ENCODE peak calls at places on chromosomes 4 and X, in four cellular contexts. V is CD8-positive, alpha-beta T cell; P is MCF 10A; H is OCI-LY7. R is an unnamed sample.

GRCh38 chr4:63580796-63581475 is 828.3 kb downstream of the TECRL start:
- DNase-seq in V (no peak), P (no peak), H (no peak), R (no peak)

GRCh38 chr4:149706942-149707341 is 108.7 kb downstream of the IQCM start:
- DNase-seq in H (no peak), V (no peak), P (no peak), R (no peak)

GRCh38 chr4:152682143-152682542 is 2.3 kb upstream of the TMEM154 start:
- DNase-seq in V (no peak), P (no peak), H (no peak), R (no peak)

GRCh38 chr4:164876680-164877324 is at the start of gene APELA:
- DNase-seq in P (no peak), H (no peak), V (no peak), R (no peak)

GRCh38 chr4:38073596-38074234 is 113.5 kb downstream of the PTTG2 start:
- DNase-seq in V (no peak), P (no peak), H (no peak), R (no peak)

GRCh38 chr4:174377613-174378012 is 93.9 kb downstream of the CEP44 start:
- DNase-seq in P (no peak), H (no peak), V (no peak), R (no peak)

GRCh38 chr4:111266937-111267336 is 644.1 kb upstream of the PITX2 start:
- DNase-seq in V (no peak), H (no peak), P (no peak), R (no peak)

GRCh38 chr4:175871774-175872405 is 59.8 kb upstream of the GPM6A start:
- DNase-seq in H (no peak), V (no peak), P (peak), R (no peak)

GRCh38 chr4:80385397-80386280 is 50.1 kb downstream of the CFAP299 start:
- DNase-seq in H (no peak), V (no peak), P (no peak), R (no peak)

GRCh38 chrX:49915352-49916222 is 6.8 kb upstream of the CLCN5 start:
- DNase-seq in P (peak), V (peak), H (peak), R (peak)

GRCh38 chr4:17497890-17498523 is 13.9 kb downstream of the QDPR start:
- DNase-seq in P (no peak), H (no peak), V (no peak), R (no peak)

GRCh38 chr4:76090241-76090691 is 15.8 kb downstream of the ART3 start:
- DNase-seq in H (no peak), P (peak), V (no peak), R (no peak)

GRCh38 chr4:54937501-54937900 is 187.9 kb downstream of the KDR start:
- DNase-seq in H (no peak), P (peak), V (no peak), R (no peak)

GRCh38 chr4:4594531-4594930 is 52.7 kb upstream of the STX18 start:
- DNase-seq in V (no peak), H (no peak), P (no peak), R (no peak)

GRCh38 chr4:79255793-79256192 is 70.1 kb downstream of the NAA11 start:
- DNase-seq in H (no peak), V (no peak), P (no peak), R (no peak)

GRCh38 chr4:53986062-53986461 is 78.3 kb downstream of the CHIC2 start:
- DNase-seq in P (no peak), V (no peak), H (no peak), R (no peak)

GRCh38 chr4:134720030-134720429 is 518.4 kb upstream of the PABPC4L start:
- DNase-seq in V (no peak), P (no peak), H (no peak), R (no peak)

GRCh38 chr4:142404191-142404611 is 441.9 kb downstream of the INPP4B start:
- DNase-seq in P (peak), V (no peak), H (no peak), R (no peak)

GRCh38 chr4:121706595-121707021 is 9.8 kb upstream of the ANXA5 start:
- DNase-seq in P (no peak), H (no peak), V (peak), R (peak)

GRCh38 chrX:45077748-45078424 is 122.8 kb downstream of the DIPK2B start:
- DNase-seq in V (no peak), P (no peak), H (no peak), R (no peak)

GRCh38 chr4:45576275-45576674 is 547.6 kb downstream of the GABRG1 start:
- DNase-seq in V (no peak), P (no peak), H (no peak), R (no peak)

GRCh38 chr4:107755841-107756356 is 35.9 kb upstream of the PAPSS1 start:
- DNase-seq in P (no peak), H (no peak), V (no peak), R (no peak)

GRCh38 chr4:169009281-169010124 is 552 bp downstream of the CBR4 start:
- DNase-seq in H (peak), P (peak), V (peak), R (peak)

GRCh38 chr4:174317531-174317930 is 33.8 kb downstream of the CEP44 start:
- DNase-seq in H (no peak), V (no peak), P (peak), R (no peak)

GRCh38 chrX:4249401-4249800 is 536.0 kb upstream of the PRKX start:
- DNase-seq in V (no peak), H (no peak), P (no peak), R (no peak)

GRCh38 chr4:181897935-181898334 is 345.3 kb upstream of the TENM3 start:
- DNase-seq in P (peak), H (no peak), V (no peak), R (no peak)

GRCh38 chr4:145681956-145682355 is 2.0 kb downstream of the C4orf51 start:
- DNase-seq in V (no peak), P (peak), H (no peak), R (no peak)

GRCh38 chrX:56798866-56799864 is 70.1 kb downstream of the NBDY start:
- DNase-seq in H (no peak), V (no peak), P (peak), R (no peak)

GRCh38 chr4:3688018-3688998 is 77.9 kb upstream of the ADRA2C start:
- DNase-seq in P (peak), V (no peak), H (no peak), R (no peak)

GRCh38 chr4:23855912-23856605 is 33.8 kb downstream of the PPARGC1A start:
- DNase-seq in V (no peak), P (peak), H (no peak), R (no peak)

GRCh38 chr4:23861897-23862296 is 27.9 kb downstream of the PPARGC1A start:
- DNase-seq in P (no peak), H (no peak), V (no peak), R (no peak)

GRCh38 chr4:23853986-23854385 is 35.9 kb downstream of the PPARGC1A start:
- DNase-seq in H (no peak), V (no peak), P (no peak), R (no peak)

GRCh38 chr4:23856630-23857029 is 33.2 kb downstream of the PPARGC1A start:
- DNase-seq in V (no peak), H (no peak), P (peak), R (no peak)

DNA sequence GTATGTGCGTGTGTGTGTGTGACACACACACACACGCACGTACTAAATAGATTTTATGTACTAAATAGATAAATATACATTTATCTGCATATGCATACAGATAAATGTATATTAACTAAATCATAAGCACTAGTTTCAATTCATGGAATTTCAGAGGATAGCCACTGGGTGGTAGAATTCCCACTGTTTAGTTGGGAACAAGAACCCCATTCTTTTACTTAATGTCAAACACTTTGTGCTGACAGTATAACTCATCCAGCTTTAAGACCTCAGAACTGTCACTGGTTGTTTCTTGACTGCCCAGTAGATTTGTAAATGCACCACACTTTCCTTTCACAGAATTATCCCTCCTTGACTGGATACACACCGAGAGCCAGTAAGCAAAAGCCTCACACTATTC is 32.5 kb downstream of the PPARGC1A start:
- DNase-seq in V (no peak), P (peak), H (no peak), R (no peak)
- TF ChIP-seq CTCF in V (no peak), P (no peak), H (no peak), R (no peak)

GRCh38 chr4:151052785-151053184 is 37.7 kb upstream of the LRBA start:
- DNase-seq in P (no peak), V (no peak), H (no peak), R (no peak)

GRCh38 chr4:151046609-151047008 is 31.5 kb upstream of the LRBA start:
- DNase-seq in V (no peak), H (no peak), P (no peak), R (no peak)

GRCh38 chr4:151048913-151049312 is 33.8 kb upstream of the LRBA start:
- DNase-seq in P (no peak), H (no peak), V (no peak), R (no peak)

GRCh38 chr4:151045907-151046306 is 30.8 kb upstream of the LRBA start:
- DNase-seq in V (no peak), P (peak), H (peak), R (no peak)

GRCh38 chr4:151049430-151049884 is 34.4 kb upstream of the LRBA start:
- DNase-seq in P (no peak), H (no peak), V (no peak), R (no peak)
- TF ChIP-seq CTCF in P (no peak), H (no peak), V (no peak), R (no peak)

DNA sequence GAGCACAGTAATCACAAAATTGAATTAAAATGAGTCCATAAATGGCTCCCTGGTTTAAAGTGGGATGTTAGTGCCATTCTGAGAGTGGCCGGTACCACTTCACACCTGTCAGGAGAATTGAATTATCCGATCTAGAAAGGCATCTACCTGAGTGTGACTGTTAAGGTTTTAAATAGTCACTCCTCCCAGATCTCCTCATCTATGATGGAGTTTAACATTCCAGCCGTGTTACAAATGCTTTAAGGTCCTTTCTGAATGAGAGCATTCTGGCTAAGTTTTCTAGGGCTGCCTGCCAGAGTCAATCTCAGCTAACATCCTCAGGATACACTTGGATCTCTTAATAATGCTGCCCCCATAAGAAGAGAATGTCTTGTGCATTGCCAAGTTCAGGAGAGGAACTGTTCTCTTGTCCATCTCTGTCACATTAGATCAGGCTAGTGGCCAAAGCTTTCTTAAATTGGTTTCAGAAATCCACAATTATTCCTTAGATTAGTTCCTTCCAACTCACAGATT is 231.1 kb downstream of the SLC39A8 start:
- DNase-seq in P (no peak), V (no peak), H (no peak), R (no peak)
- TF ChIP-seq CTCF in P (no peak), V (no peak), H (no peak), R (no peak)

GRCh38 chrX:64321507-64321906 is 73.7 kb downstream of the MTMR8 start:
- DNase-seq in P (no peak), H (no peak), V (no peak), R (no peak)
- TF ChIP-seq CTCF in P (no peak), H (no peak), V (no peak), R (no peak)

DNA sequence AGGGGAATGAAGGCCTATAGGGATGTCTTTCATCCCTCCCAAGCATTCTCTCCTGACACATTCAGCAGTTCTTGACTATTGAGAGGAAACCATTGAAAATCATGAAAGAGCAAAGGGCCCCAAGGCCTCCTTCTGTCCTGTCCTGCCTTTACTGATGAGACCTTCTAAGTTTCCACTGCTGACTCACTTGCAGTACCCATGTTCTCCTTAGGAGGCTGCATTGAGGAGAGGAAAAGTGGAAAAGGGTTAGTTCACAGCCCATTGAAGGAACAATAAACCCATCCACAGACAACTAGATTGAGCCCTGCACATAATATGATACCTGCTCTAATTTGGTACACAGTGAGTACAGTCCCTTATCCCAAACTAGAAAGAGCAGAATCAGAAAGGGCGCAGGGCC is 115.1 kb upstream of the PNPLA4 start:
- DNase-seq in H (no peak), P (peak), V (no peak), R (no peak)
- TF ChIP-seq CTCF in H (peak), P (peak), V (no peak), R (no peak)

R was measured in natural killer cell.